ENCODE peak calls at places on chromosome 5, in seven cellular contexts. One of them, this sample, is unnamed.

GRCh38 chr5:169197343-169197742 is 103.6 kb downstream of the SLIT3 start:
- DNase-seq in activated naive CD8-positive, alpha-beta T cell treated with anti-CD3 and anti-CD28 coated beads, Interleukin-2, amount 50 U/mL, for 24 hours: no peak
- DNase-seq in stimulated activated CD8-positive, alpha-beta memory T cell treated with anti-CD3 and anti-CD28 coated beads, Interleukin-12 subunit alpha, Interleukin-12 subunit beta, amount 100 ng/mL, for 1 hour: no peak
- DNase-seq in caudate nucleus: no peak
- DNase-seq in body of pancreas: peak
- DNase-seq in WTC11: no peak
- DNase-seq in HT1080: peak
- DNase-seq in this sample: no peak

GRCh38 chr5:126377444-126377843 is 45.8 kb upstream of the GRAMD2B start:
- DNase-seq in stimulated activated CD8-positive, alpha-beta memory T cell treated with anti-CD3 and anti-CD28 coated beads, Interleukin-12 subunit alpha, Interleukin-12 subunit beta, amount 100 ng/mL, for 1 hour: no peak
- DNase-seq in activated naive CD8-positive, alpha-beta T cell treated with anti-CD3 and anti-CD28 coated beads, Interleukin-2, amount 50 U/mL, for 24 hours: no peak
- DNase-seq in caudate nucleus: no peak
- DNase-seq in WTC11: no peak
- DNase-seq in body of pancreas: no peak
- DNase-seq in HT1080: no peak
- DNase-seq in this sample: no peak

GRCh38 chr5:173069661-173070060 is 13.5 kb downstream of the CREBRF start:
- DNase-seq in stimulated activated CD8-positive, alpha-beta memory T cell treated with anti-CD3 and anti-CD28 coated beads, Interleukin-12 subunit alpha, Interleukin-12 subunit beta, amount 100 ng/mL, for 1 hour: no peak
- DNase-seq in WTC11: no peak
- DNase-seq in activated naive CD8-positive, alpha-beta T cell treated with anti-CD3 and anti-CD28 coated beads, Interleukin-2, amount 50 U/mL, for 24 hours: no peak
- DNase-seq in HT1080: no peak
- DNase-seq in body of pancreas: no peak
- DNase-seq in caudate nucleus: no peak
- DNase-seq in this sample: no peak

GRCh38 chr5:13278148-13278547 is 666.3 kb downstream of the DNAH5 start:
- DNase-seq in HT1080: no peak
- DNase-seq in WTC11: no peak
- DNase-seq in activated naive CD8-positive, alpha-beta T cell treated with anti-CD3 and anti-CD28 coated beads, Interleukin-2, amount 50 U/mL, for 24 hours: no peak
- DNase-seq in stimulated activated CD8-positive, alpha-beta memory T cell treated with anti-CD3 and anti-CD28 coated beads, Interleukin-12 subunit alpha, Interleukin-12 subunit beta, amount 100 ng/mL, for 1 hour: no peak
- DNase-seq in caudate nucleus: no peak
- DNase-seq in body of pancreas: no peak
- DNase-seq in this sample: no peak

GRCh38 chr5:10355071-10355889 is 1.8 kb downstream of the MARCHF6 start:
- DNase-seq in stimulated activated CD8-positive, alpha-beta memory T cell treated with anti-CD3 and anti-CD28 coated beads, Interleukin-12 subunit alpha, Interleukin-12 subunit beta, amount 100 ng/mL, for 1 hour: no peak
- DNase-seq in caudate nucleus: no peak
- DNase-seq in activated naive CD8-positive, alpha-beta T cell treated with anti-CD3 and anti-CD28 coated beads, Interleukin-2, amount 50 U/mL, for 24 hours: no peak
- DNase-seq in WTC11: no peak
- DNase-seq in HT1080: peak
- DNase-seq in body of pancreas: no peak
- DNase-seq in this sample: no peak

GRCh38 chr5:163373401-163374066 is 63.9 kb upstream of the CCNG1 start:
- DNase-seq in HT1080: peak
- DNase-seq in body of pancreas: no peak
- DNase-seq in activated naive CD8-positive, alpha-beta T cell treated with anti-CD3 and anti-CD28 coated beads, Interleukin-2, amount 50 U/mL, for 24 hours: no peak
- DNase-seq in stimulated activated CD8-positive, alpha-beta memory T cell treated with anti-CD3 and anti-CD28 coated beads, Interleukin-12 subunit alpha, Interleukin-12 subunit beta, amount 100 ng/mL, for 1 hour: no peak
- DNase-seq in WTC11: no peak
- DNase-seq in caudate nucleus: no peak
- DNase-seq in this sample: no peak

GRCh38 chr5:151298465-151298864 is 5.1 kb downstream of the SLC36A3 start:
- DNase-seq in HT1080: no peak
- DNase-seq in body of pancreas: no peak
- DNase-seq in activated naive CD8-positive, alpha-beta T cell treated with anti-CD3 and anti-CD28 coated beads, Interleukin-2, amount 50 U/mL, for 24 hours: no peak
- DNase-seq in WTC11: no peak
- DNase-seq in caudate nucleus: no peak
- DNase-seq in stimulated activated CD8-positive, alpha-beta memory T cell treated with anti-CD3 and anti-CD28 coated beads, Interleukin-12 subunit alpha, Interleukin-12 subunit beta, amount 100 ng/mL, for 1 hour: no peak
- DNase-seq in this sample: no peak

GRCh38 chr5:67305401-67305800 is 108.8 kb upstream of the CD180 start:
- DNase-seq in HT1080: no peak
- DNase-seq in stimulated activated CD8-positive, alpha-beta memory T cell treated with anti-CD3 and anti-CD28 coated beads, Interleukin-12 subunit alpha, Interleukin-12 subunit beta, amount 100 ng/mL, for 1 hour: no peak
- DNase-seq in body of pancreas: no peak
- DNase-seq in caudate nucleus: no peak
- DNase-seq in WTC11: no peak
- DNase-seq in activated naive CD8-positive, alpha-beta T cell treated with anti-CD3 and anti-CD28 coated beads, Interleukin-2, amount 50 U/mL, for 24 hours: no peak
- DNase-seq in this sample: no peak

This sample was measured in central memory CD8-positive, alpha-beta T cell.